ENCODE peak calls at places on chromosomes 12 and 14, in seven cellular contexts. One of them, this sample, is unnamed.

GRCh38 chr12:102406033-102406584 is 74.3 kb downstream of the IGF1 start:
- DNase-seq in GM12865: peak
- DNase-seq in H4: peak
- DNase-seq in HS-5: no peak
- DNase-seq in ELR: no peak
- DNase-seq in GM04503: no peak
- DNase-seq in thoracic aorta: no peak
- DNase-seq in this sample: no peak

GRCh38 chr14:98077176-98077575 is 1194.8 kb downstream of the BCL11B start:
- DNase-seq in H4: no peak
- DNase-seq in ELR: no peak
- DNase-seq in GM04503: no peak
- DNase-seq in HS-5: no peak
- DNase-seq in GM12865: no peak
- DNase-seq in thoracic aorta: no peak
- DNase-seq in this sample: no peak

GRCh38 chr12:43245947-43246346 is 306.1 kb downstream of the ADAMTS20 start:
- DNase-seq in thoracic aorta: no peak
- DNase-seq in GM12865: no peak
- DNase-seq in HS-5: no peak
- DNase-seq in GM04503: no peak
- DNase-seq in ELR: no peak
- DNase-seq in H4: no peak
- DNase-seq in this sample: no peak

GRCh38 chr12:11147420-11147819 is 13.0 kb upstream of the TAS2R30 start:
- DNase-seq in GM12865: no peak
- DNase-seq in GM04503: no peak
- DNase-seq in thoracic aorta: no peak
- DNase-seq in HS-5: no peak
- DNase-seq in ELR: no peak
- DNase-seq in H4: no peak
- DNase-seq in this sample: no peak

GRCh38 chr12:92078167-92079053 is 67.2 kb downstream of the BTG1 start:
- DNase-seq in H4: peak
- DNase-seq in HS-5: peak
- DNase-seq in ELR: peak
- DNase-seq in GM12865: no peak
- DNase-seq in thoracic aorta: no peak
- DNase-seq in GM04503: peak
- DNase-seq in this sample: peak

GRCh38 chr12:126668538-126668937 is 1598.4 kb upstream of the TMEM132C start:
- DNase-seq in GM12865: no peak
- DNase-seq in ELR: peak
- DNase-seq in H4: peak
- DNase-seq in thoracic aorta: no peak
- DNase-seq in HS-5: peak
- DNase-seq in GM04503: peak
- DNase-seq in this sample: no peak

GRCh38 chr14:100586153-100586519 is 1.1 kb downstream of the BEGAIN start:
- DNase-seq in H4: no peak
- DNase-seq in HS-5: no peak
- DNase-seq in GM12865: no peak
- DNase-seq in ELR: no peak
- DNase-seq in thoracic aorta: no peak
- DNase-seq in GM04503: no peak
- DNase-seq in this sample: no peak

GRCh38 chr12:3752741-3753486 is at the start of gene CRACR2A:
- DNase-seq in ELR: peak
- DNase-seq in thoracic aorta: no peak
- DNase-seq in H4: no peak
- DNase-seq in HS-5: peak
- DNase-seq in GM04503: no peak
- DNase-seq in GM12865: peak
- DNase-seq in this sample: no peak

GRCh38 chr14:103541494-103541943 is 12.5 kb downstream of the TRMT61A start:
- DNase-seq in thoracic aorta: no peak
- DNase-seq in ELR: no peak
- DNase-seq in H4: no peak
- DNase-seq in HS-5: no peak
- DNase-seq in GM04503: no peak
- DNase-seq in GM12865: no peak
- DNase-seq in this sample: no peak

GRCh38 chr12:103160622-103161021 is 203.1 kb downstream of the ASCL1 start:
- DNase-seq in GM12865: no peak
- DNase-seq in HS-5: no peak
- DNase-seq in GM04503: no peak
- DNase-seq in H4: no peak
- DNase-seq in thoracic aorta: no peak
- DNase-seq in ELR: no peak
- DNase-seq in this sample: no peak

GRCh38 chr14:105947599-105947998 is 421.2 kb downstream of the TMEM121 start:
- DNase-seq in GM04503: no peak
- DNase-seq in H4: no peak
- DNase-seq in ELR: no peak
- DNase-seq in HS-5: no peak
- DNase-seq in thoracic aorta: no peak
- DNase-seq in GM12865: no peak
- DNase-seq in this sample: no peak

This sample was measured in brain pericyte.